ENCODE peak calls at places on chromosomes 4 and X, in nine cellular contexts. N is NCI-H1417 treated with DMSO at 0.1 percent for 48 hours; Q is NCI-H1105; M is dermis blood vessel endothelial cell; D is AG08395; R is activated CD4-positive, alpha-beta T cell treated with anti-CD3 and anti-CD28 coated beads, Interleukin-2, amount 10 ng/mL, durations not matched to agents 7 days and 5 days; K is left kidney; F is HS-5; W is sciatic nerve. S is an unnamed sample.

GRCh38 chr4:139901516-139902327 is 236.1 kb downstream of the MGST2 start:
- DNase-seq in N (no peak), M (no peak), D (peak), W (no peak), F (no peak), Q (no peak), R (no peak), K (peak), S (no peak)

GRCh38 chr4:111433436-111433835 is 711.8 kb upstream of the FAM241A start:
- DNase-seq in W (no peak), F (no peak), K (no peak), R (no peak), M (no peak), N (no peak), Q (no peak), D (no peak), S (no peak)

GRCh38 chr4:176359590-176359989 is 39.8 kb downstream of the SPCS3 start:
- DNase-seq in Q (no peak), F (no peak), W (no peak), N (no peak), R (no peak), K (no peak), D (peak), M (no peak), S (no peak)

GRCh38 chr4:151266542-151266941 is 10.4 kb upstream of the PRSS48 start:
- DNase-seq in Q (no peak), M (peak), F (no peak), R (no peak), N (no peak), K (no peak), W (no peak), D (peak), S (no peak)

GRCh38 chrX:5876984-5877655 is 351.5 kb downstream of the NLGN4X start:
- DNase-seq in N (no peak), Q (no peak), M (no peak), F (no peak), K (peak), W (no peak), D (peak), R (no peak), S (no peak)

GRCh38 chr4:81826336-81826735 is 354.6 kb upstream of the RASGEF1B start:
- DNase-seq in F (no peak), W (no peak), M (no peak), N (no peak), Q (no peak), R (no peak), D (no peak), K (no peak), S (no peak)

GRCh38 chr4:2941138-2942036 is 21.8 kb downstream of the NOP14 start:
- DNase-seq in Q (no peak), F (no peak), K (no peak), N (no peak), M (no peak), W (peak), R (peak), D (no peak), S (no peak)

GRCh38 chrX:16462912-16463311 is 187.0 kb upstream of the S100G start:
- DNase-seq in Q (no peak), N (no peak), K (peak), F (no peak), M (no peak), D (peak), R (no peak), W (no peak), S (no peak)

GRCh38 chrX:70477734-70478075 is 33.1 kb downstream of the DLG3 start:
- DNase-seq in R (no peak), K (no peak), Q (no peak), D (no peak), M (no peak), W (no peak), N (no peak), F (no peak), S (no peak)

GRCh38 chr4:5979981-5980380 is 38.2 kb downstream of the C4orf50 start:
- DNase-seq in Q (no peak), M (peak), N (no peak), R (no peak), F (no peak), K (peak), D (no peak), W (no peak), S (peak)

GRCh38 chrX:136691028-136691809 is 43.3 kb downstream of the CD40LG start:
- DNase-seq in D (no peak), R (no peak), F (no peak), N (no peak), M (no peak), W (no peak), Q (no peak), K (peak), S (no peak)